ENCODE peak calls at places on chromosomes 4 and X, in eight cellular contexts. C is activated gamma-delta T cell treated with anti-CD3 and anti-CD28 coated beads, Interleukin-2, amount 50 U/mL, for 16 hours; X is brain pericyte; T is Kasumi-1; G is Caco-2; W is sciatic nerve; O is memory B cell; A is amniotic epithelial cell. U is an unnamed sample.

GRCh38 chrX:19386679-19387078 is 43.0 kb downstream of the PDHA1 start:
- DNase-seq in C (no peak), X (no peak), T (no peak), G (no peak), W (peak; percentile 17), O (no peak), A (no peak), U (no peak)

GRCh38 chrX:140149761-140150160 is 184.4 kb upstream of the CXorf66 start:
- DNase-seq in C (no peak), X (no peak), T (no peak), G (no peak), W (no peak), O (no peak), A (no peak), U (no peak)

GRCh38 chr4:125464146-125464545 is 149.4 kb downstream of the FAT4 start:
- DNase-seq in C (no peak), X (no peak), T (no peak), G (no peak), W (no peak), O (no peak), A (no peak), U (no peak)

GRCh38 chr4:14856076-14856926 is 146.0 kb upstream of the CPEB2 start:
- DNase-seq in C (no peak), X (peak; percentile 94), T (peak; percentile 84), G (no peak), W (peak; percentile 62), O (no peak), A (peak; percentile 97), U (no peak)

GRCh38 chr4:133146574-133147198 is 2.4 kb upstream of the PCDH10 start:
- DNase-seq in C (no peak), X (no peak), T (peak; percentile 69), G (peak; percentile 29), W (peak; percentile 70), O (no peak), A (peak; percentile 67), U (no peak)

GRCh38 chrX:357693-358471 is 28.8 kb downstream of the PPP2R3B start:
- DNase-seq in C (peak; percentile 24), X (no peak), T (peak; percentile 31), G (no peak), W (no peak), O (no peak), A (peak; percentile 29), U (no peak)

GRCh38 chrX:37872303-37872655 is 24.9 kb upstream of the DYNLT3 start:
- DNase-seq in C (no peak), X (no peak), T (no peak), G (no peak), W (no peak), O (no peak), A (no peak), U (no peak)

GRCh38 chr4:144648042-144648441 is 2.1 kb downstream of the HHIP start:
- DNase-seq in C (no peak), X (no peak), T (no peak), G (no peak), W (no peak), O (no peak), A (no peak), U (no peak)

GRCh38 chr4:155042014-155042413 is 166.4 kb upstream of the NPY2R start:
- DNase-seq in C (no peak), X (no peak), T (no peak), G (no peak), W (no peak), O (no peak), A (no peak), U (no peak)

GRCh38 chr4:46781434-46782092 is 127.5 kb downstream of the COX7B2 start:
- DNase-seq in C (no peak), X (no peak), T (no peak), G (no peak), W (no peak), O (no peak), A (no peak), U (no peak)

GRCh38 chr4:53688186-53688790 is 97.0 kb upstream of the LNX1 start:
- DNase-seq in C (no peak), X (peak; percentile 86), T (peak; percentile 96), G (no peak), W (no peak), O (no peak), A (peak; percentile 100), U (no peak)

GRCh38 chr4:150379454-150379853 is 202.5 kb upstream of the MAB21L2 start:
- DNase-seq in C (no peak), X (no peak), T (no peak), G (no peak), W (no peak), O (no peak), A (no peak), U (no peak)

GRCh38 chr4:70651864-70652506 is 14.3 kb downstream of the JCHAIN start:
- DNase-seq in C (no peak), X (no peak), T (peak; percentile 54), G (peak; percentile 20), W (no peak), O (peak; percentile 7), A (peak; percentile 49), U (no peak)

GRCh38 chr4:3877236-3877635 is 111.1 kb downstream of the ADRA2C start:
- DNase-seq in C (no peak), X (no peak), T (no peak), G (no peak), W (no peak), O (no peak), A (peak; percentile 9), U (no peak)

GRCh38 chr4:7817877-7818675 is 121.6 kb downstream of the AFAP1 start:
- DNase-seq in C (no peak), X (no peak), T (no peak), G (no peak), W (no peak), O (no peak), A (peak; percentile 53), U (no peak)

GRCh38 chrX:99305573-99305972 is 1104.5 kb downstream of the PCDH19 start:
- DNase-seq in C (no peak), X (no peak), T (no peak), G (no peak), W (no peak), O (no peak), A (no peak), U (no peak)

GRCh38 chrX:53184836-53185235 is 40.2 kb downstream of the KDM5C start:
- DNase-seq in C (no peak), X (no peak), T (no peak), G (no peak), W (no peak), O (no peak), A (peak; percentile 26), U (no peak)

GRCh38 chr4:119525005-119525749 is 103.4 kb downstream of the PDE5A start:
- DNase-seq in C (no peak), X (no peak), T (no peak), G (no peak), W (no peak), O (no peak), A (peak; percentile 92), U (no peak)

GRCh38 chr4:37008199-37008598 is 236.3 kb upstream of the NWD2 start:
- DNase-seq in C (no peak), X (no peak), T (no peak), G (no peak), W (no peak), O (no peak), A (no peak), U (no peak)

GRCh38 chr4:164648151-164648848 is 105.6 kb upstream of the SMIM31 start:
- DNase-seq in C (no peak), X (peak; percentile 0), T (no peak), G (no peak), W (no peak), O (no peak), A (peak; percentile 97), U (no peak)

GRCh38 chr4:101948951-101949350 is 158.4 kb downstream of the BANK1 start:
- DNase-seq in C (no peak), X (no peak), T (no peak), G (no peak), W (no peak), O (no peak), A (peak; percentile 58), U (no peak)

GRCh38 chrX:105323951-105324350 is 103.5 kb upstream of the TEX13A start:
- DNase-seq in C (no peak), X (no peak), T (no peak), G (no peak), W (no peak), O (no peak), A (peak; percentile 62), U (no peak)

U was measured in activated B cell treated with CpG ODN at 0.5 μM for 24 hours.